ENCODE peak calls at places on chromosomes 6 and 20, in six cellular contexts. K, O, R, J, V and B are unnamed samples.

GRCh38 chr6:25956231-25956630 is 6.4 kb upstream of the TRIM38 start:
- DNase-seq in K (no peak), O (no peak), R (no peak), J (no peak), V (no peak), B (no peak)

GRCh38 chr6:33481192-33481591 is 26.8 kb downstream of the ZBTB9 start:
- DNase-seq in K (no peak), O (no peak), R (no peak), J (no peak), V (no peak), B (no peak)

GRCh38 chr20:35828434-35828833 is 56.6 kb downstream of the PHF20 start:
- DNase-seq in K (no peak), O (no peak), R (peak), J (no peak), V (no peak), B (no peak)

GRCh38 chr20:37757550-37757949 is 63.7 kb downstream of the CTNNBL1 start:
- DNase-seq in K (peak), O (peak), R (no peak), J (no peak), V (no peak), B (no peak)

GRCh38 chr6:144413418-144413817 is 128.3 kb downstream of the UTRN start:
- DNase-seq in K (no peak), O (no peak), R (no peak), J (no peak), V (no peak), B (no peak)

GRCh38 chr6:11865926-11866325 is 87.3 kb upstream of the ADTRP start:
- DNase-seq in K (no peak), O (no peak), R (no peak), J (no peak), V (no peak), B (no peak)

GRCh38 chr6:149990672-149991402 is 27.1 kb downstream of the ULBP1 start:
- DNase-seq in K (no peak), O (peak), R (peak), J (no peak), V (no peak), B (no peak)

GRCh38 chr20:46974669-46975434 is 80.2 kb downstream of the EYA2 start:
- DNase-seq in K (no peak), O (no peak), R (no peak), J (no peak), V (no peak), B (no peak)

GRCh38 chr6:150410906-150411305 is 42.1 kb downstream of the IYD start:
- DNase-seq in K (no peak), O (no peak), R (no peak), J (no peak), V (no peak), B (no peak)

GRCh38 chr6:28137458-28138020 is 4.1 kb upstream of the ZKSCAN8 start:
- DNase-seq in K (peak), O (no peak), R (no peak), J (no peak), V (no peak), B (no peak)

GRCh38 chr6:112574190-112574589 is 227.1 kb downstream of the RFPL4B start:
- DNase-seq in K (no peak), O (no peak), R (no peak), J (no peak), V (peak), B (no peak)

GRCh38 chr20:46308258-46309157 is at the start of gene CDH22:
- DNase-seq in K (peak), O (no peak), R (peak), J (no peak), V (peak), B (no peak)

GRCh38 chr20:40511478-40511877 is 177.6 kb downstream of the MAFB start:
- DNase-seq in K (no peak), O (peak), R (no peak), J (no peak), V (peak), B (no peak)

GRCh38 chr6:78580923-78581322 is 286.4 kb upstream of the IRAK1BP1 start:
- DNase-seq in K (peak), O (no peak), R (no peak), J (no peak), V (no peak), B (no peak)

GRCh38 chr6:157328108-157328692 is 4.9 kb upstream of the TMEM242 start:
- DNase-seq in K (peak), O (no peak), R (no peak), J (no peak), V (peak), B (no peak)

GRCh38 chr6:39430968-39431523 is 108.5 kb upstream of the KCNK16 start:
- DNase-seq in K (no peak), O (peak), R (peak), J (peak), V (no peak), B (no peak)

GRCh38 chr6:149035806-149036205 is 281.7 kb upstream of the TAB2 start:
- DNase-seq in K (no peak), O (no peak), R (no peak), J (no peak), V (no peak), B (no peak)

GRCh38 chr6:90370493-90370959 is 73.9 kb upstream of the BACH2 start:
- DNase-seq in K (no peak), O (no peak), R (no peak), J (no peak), V (no peak), B (no peak)

GRCh38 chr20:22572023-22572422 is 12.3 kb downstream of the FOXA2 start:
- DNase-seq in K (no peak), O (no peak), R (no peak), J (no peak), V (no peak), B (no peak)

GRCh38 chr6:143941852-143942627 is 66.0 kb downstream of the PLAGL1 start:
- DNase-seq in K (peak), O (peak), R (peak), J (peak), V (peak), B (no peak)

GRCh38 chr20:55417797-55418196 is 587.5 kb downstream of the CBLN4 start:
- DNase-seq in K (no peak), O (no peak), R (no peak), J (no peak), V (no peak), B (no peak)

GRCh38 chr20:54320148-54320607 is 112.3 kb downstream of the PFDN4 start:
- DNase-seq in K (no peak), O (no peak), R (no peak), J (no peak), V (peak), B (no peak)
- H3K4me3 ChIP-seq in K (no peak), O (no peak), R (no peak), J (no peak), V (no peak), B (no peak)

GRCh38 chr6:29685718-29686326 is 4.9 kb upstream of the ZFP57 start:
- DNase-seq in K (no peak), O (no peak), R (no peak), J (no peak), V (no peak), B (no peak)
- TF ChIP-seq CTCF in K (no peak), O (no peak), R (no peak), J (no peak), V (no peak), B (no peak)

GRCh38 chr6:158841358-158841757 is 22.2 kb upstream of the EZR start:
- DNase-seq in K (no peak), O (no peak), R (no peak), J (no peak), V (no peak), B (no peak)

GRCh38 chr6:158836625-158837311 is 17.6 kb upstream of the EZR start:
- DNase-seq in K (no peak), O (no peak), R (no peak), J (no peak), V (no peak), B (no peak)

GRCh38 chr6:158840465-158840864 is 21.3 kb upstream of the EZR start:
- DNase-seq in K (no peak), O (no peak), R (no peak), J (no peak), V (no peak), B (no peak)

GRCh38 chr6:158837684-158838625 is 18.8 kb upstream of the EZR start:
- DNase-seq in K (no peak), O (no peak), R (no peak), J (no peak), V (peak), B (no peak)

GRCh38 chr6:158839796-158840195 is 20.6 kb upstream of the EZR start:
- DNase-seq in K (no peak), O (no peak), R (no peak), J (no peak), V (no peak), B (no peak)
- H3K4me3 ChIP-seq in K (no peak), O (no peak), R (no peak), J (no peak), V (no peak), B (no peak)

GRCh38 chr20:59082077-59082740 is 39.6 kb upstream of the PRELID3B start:
- DNase-seq in K (peak), O (no peak), R (no peak), J (no peak), V (peak), B (no peak)
- TF ChIP-seq CTCF in K (peak), O (peak), R (peak), J (peak), V (peak), B (peak)

DNA sequence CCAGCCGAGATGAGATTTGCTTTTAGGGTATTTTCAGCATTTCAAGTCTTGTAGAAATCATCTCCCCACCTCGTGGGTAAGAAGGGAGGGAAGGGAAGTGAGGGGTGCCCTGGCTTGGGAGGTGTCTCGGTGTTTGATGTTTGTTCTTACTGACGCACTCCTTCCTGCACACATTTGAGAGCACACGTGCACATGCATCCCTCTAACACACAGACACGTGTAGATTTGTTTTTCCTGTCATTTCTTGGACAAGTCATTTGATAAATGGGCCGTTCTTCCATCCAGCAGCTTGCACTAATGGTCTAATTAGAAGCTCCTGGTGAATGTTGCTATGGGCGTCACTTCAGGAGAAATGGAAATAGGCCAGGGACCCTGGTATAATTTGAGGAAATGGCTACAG is 352.4 kb downstream of the CDH4 start:
- DNase-seq in K (no peak), O (no peak), R (no peak), J (no peak), V (no peak), B (no peak)
- H3K4me3 ChIP-seq in K (no peak), O (no peak), R (no peak), J (no peak), V (no peak), B (no peak)

GRCh38 chr6:56902551-56903464 is 52.1 kb upstream of the BEND6 start:
- DNase-seq in K (peak), O (no peak), R (no peak), J (peak), V (no peak), B (no peak)
- TF ChIP-seq CTCF in K (peak), O (peak), R (peak), J (peak), V (peak), B (peak)

DNA sequence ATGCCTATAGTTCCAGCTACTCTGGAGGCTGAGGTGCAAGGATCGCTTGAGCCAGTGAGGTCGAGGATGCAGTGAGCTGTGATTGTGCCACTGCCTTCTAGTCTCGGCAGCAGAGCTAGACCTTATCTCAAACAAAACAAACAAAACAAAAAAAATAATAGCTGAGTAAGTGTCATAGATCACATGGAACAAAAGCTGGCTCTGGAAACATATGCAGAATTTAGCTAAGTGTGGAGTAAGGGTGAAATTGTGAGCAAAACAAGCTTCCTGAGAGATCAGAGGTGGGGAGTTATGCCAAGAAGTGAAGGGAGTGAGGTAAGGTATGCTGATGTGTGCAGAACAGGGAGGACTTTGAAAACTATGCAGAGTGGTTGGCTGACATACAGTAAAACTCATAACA is 18.7 kb downstream of the SGK1 start:
- DNase-seq in K (no peak), O (no peak), R (peak), J (no peak), V (no peak), B (no peak)
- H3K4me3 ChIP-seq in K (no peak), O (no peak), R (no peak), J (no peak), V (no peak), B (no peak)

DNA sequence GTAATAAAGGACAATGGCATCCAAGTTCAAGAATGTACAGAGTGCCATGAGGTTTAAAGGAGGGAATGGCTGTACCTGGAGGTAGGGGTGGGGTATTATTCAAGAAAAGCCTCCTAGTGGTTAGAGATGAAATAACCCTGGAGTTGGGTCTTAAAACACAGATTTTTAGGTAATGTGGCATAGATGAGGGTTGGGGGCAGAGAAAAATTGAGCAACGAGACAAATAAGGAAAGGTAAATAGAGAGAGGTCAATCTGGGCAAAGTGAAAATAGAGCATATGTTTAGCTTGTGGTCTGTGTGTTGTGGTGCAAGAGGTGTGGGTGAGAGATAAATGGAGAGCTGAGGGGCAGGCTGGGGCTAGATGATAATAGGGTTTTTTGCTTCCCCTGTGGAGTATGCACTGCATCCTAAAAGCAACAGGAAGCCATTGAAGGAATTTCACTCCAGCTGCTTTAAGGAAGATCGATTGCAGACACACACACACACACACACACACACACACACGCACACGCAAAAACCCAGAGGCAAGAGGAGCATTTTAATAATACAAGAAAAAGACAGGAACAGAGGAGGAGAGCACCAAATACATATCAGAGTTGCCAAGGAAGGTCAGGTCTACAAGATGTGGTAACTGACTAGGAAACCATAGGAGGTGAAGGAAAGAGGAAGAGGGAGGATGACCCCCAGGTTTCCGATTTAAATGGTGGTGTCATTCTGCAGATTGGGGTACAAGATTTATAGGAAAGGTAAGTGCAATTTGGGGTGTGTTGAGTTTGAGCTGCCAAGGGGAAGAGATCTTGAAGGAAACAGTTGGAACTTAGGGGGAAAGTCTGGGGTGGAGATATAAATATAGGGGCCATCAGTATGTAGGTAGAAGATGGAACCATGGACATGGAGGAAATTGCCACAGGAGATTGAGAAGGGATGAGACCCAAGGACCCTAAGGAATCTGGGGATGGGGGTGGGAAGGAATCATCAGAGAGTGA is 31.3 kb upstream of the ADGRF1 start:
- DNase-seq in K (no peak), O (no peak), R (no peak), J (no peak), V (no peak), B (no peak)
- TF ChIP-seq CTCF in K (peak), O (no peak), R (no peak), J (no peak), V (peak), B (no peak)

DNA sequence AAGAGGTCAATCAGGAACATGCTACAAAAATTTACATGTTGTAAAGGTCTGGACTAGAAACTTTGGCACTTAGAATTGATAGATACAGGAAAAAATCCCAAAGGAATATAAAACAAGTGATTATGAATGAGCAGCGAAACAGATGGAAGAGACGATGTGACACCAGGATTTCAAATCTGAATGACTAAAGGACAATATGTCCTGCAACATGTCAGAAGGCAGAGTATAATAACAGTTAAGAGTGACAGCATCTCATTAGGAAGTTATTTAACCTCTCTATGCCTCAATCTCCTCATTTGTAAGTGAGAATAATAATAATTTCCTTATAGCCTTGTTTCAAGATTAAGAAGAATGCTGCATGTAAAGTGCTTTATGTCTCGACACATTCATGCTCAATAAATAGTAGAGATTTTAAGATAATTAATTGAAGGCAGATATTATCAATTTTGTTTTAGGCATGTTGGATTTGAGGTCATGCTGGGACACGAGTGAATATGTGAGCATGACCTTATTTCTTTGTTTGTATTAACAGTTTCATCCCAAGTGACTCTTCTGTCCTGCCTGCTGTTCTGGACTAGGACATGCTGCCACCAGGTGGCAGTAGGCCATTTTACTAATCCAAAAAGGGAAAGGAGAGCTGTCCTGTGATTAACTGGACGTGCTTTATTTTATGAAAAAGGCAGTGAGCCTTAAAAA is 50.1 kb downstream of the FRK start:
- DNase-seq in K (peak), O (peak), R (peak), J (peak), V (no peak), B (peak)
- H3K4me3 ChIP-seq in K (no peak), O (no peak), R (no peak), J (no peak), V (no peak), B (no peak)

GRCh38 chr6:31870385-31870921 is 7.8 kb upstream of the NEU1 start:
- DNase-seq in K (no peak), O (no peak), R (no peak), J (no peak), V (peak), B (no peak)
- TF ChIP-seq CTCF in K (no peak), O (no peak), R (no peak), J (no peak), V (no peak), B (no peak)